ENCODE peak calls at places on chromosomes 2 and 18, in seven cellular contexts. X is right lobe of liver; S is RPMI7951; B is activated CD4-positive, alpha-beta T cell treated with anti-CD3 and anti-CD28 coated beads, Interleukin-2, amount 50 U/mL, for 4 hours; M is ecto neural progenitor cell; U is HTR-8/SVneo; L is activated CD8-positive, alpha-beta T cell treated with anti-CD3 and anti-CD28 coated beads for 36 hours. G is an unnamed sample.

GRCh38 chr18:45896991-45897390 is 70.1 kb downstream of the EPG5 start:
- DNase-seq in X (peak; percentile 74), S (no peak), B (no peak), M (no peak), U (no peak), L (no peak), G (no peak)

GRCh38 chr2:10790228-10790973 is 22.2 kb downstream of the PDIA6 start:
- DNase-seq in X (no peak), S (no peak), B (peak; percentile 13), M (no peak), U (no peak), L (peak; percentile 43), G (no peak)

GRCh38 chr2:54613794-54614257 is 109.6 kb upstream of the EML6 start:
- DNase-seq in X (no peak), S (peak; percentile 72), B (no peak), M (no peak), U (no peak), L (no peak), G (no peak)

GRCh38 chr2:217387776-217388381 is 528.0 kb upstream of the TNP1 start:
- DNase-seq in X (no peak), S (peak; percentile 21), B (no peak), M (no peak), U (no peak), L (no peak), G (no peak)

GRCh38 chr2:188963738-188964137 is 10.4 kb upstream of the COL3A1 start:
- DNase-seq in X (no peak), S (no peak), B (no peak), M (no peak), U (no peak), L (no peak), G (no peak)

GRCh38 chr18:68484241-68484640 is 230.7 kb downstream of the TMX3 start:
- DNase-seq in X (no peak), S (peak; percentile 15), B (no peak), M (no peak), U (no peak), L (no peak), G (no peak)

GRCh38 chr18:6022089-6022444 is 126.7 kb upstream of the TMEM200C start:
- DNase-seq in X (no peak), S (no peak), B (no peak), M (no peak), U (no peak), L (no peak), G (no peak)

GRCh38 chr2:223993634-223994232 is 36.5 kb downstream of the MRPL44 start:
- DNase-seq in X (peak; percentile 53), S (peak; percentile 71), B (peak; percentile 53), M (peak; percentile 61), U (peak; percentile 81), L (peak; percentile 83), G (peak; percentile 69)

GRCh38 chr2:85222792-85223191 is 89.6 kb downstream of the TCF7L1 start:
- DNase-seq in X (no peak), S (no peak), B (no peak), M (no peak), U (no peak), L (no peak), G (no peak)

GRCh38 chr2:72685666-72686065 is 140.2 kb downstream of the EXOC6B start:
- DNase-seq in X (no peak), S (no peak), B (no peak), M (no peak), U (no peak), L (no peak), G (no peak)

GRCh38 chr18:23662309-23663263 is at the start of gene ANKRD29:
- DNase-seq in X (no peak), S (peak; percentile 45), B (peak; percentile 39), M (peak; percentile 70), U (peak; percentile 36), L (peak; percentile 61), G (peak; percentile 13)

GRCh38 chr18:37661478-37661877 is 95.9 kb upstream of the CELF4 start:
- DNase-seq in X (no peak), S (no peak), B (no peak), M (peak; percentile 13), U (no peak), L (no peak), G (no peak)

GRCh38 chr2:19574788-19575260 is 216.4 kb upstream of the OSR1 start:
- DNase-seq in X (no peak), S (peak; percentile 91), B (no peak), M (no peak), U (peak; percentile 19), L (no peak), G (no peak)

GRCh38 chr18:46196627-46197243 is 92.5 kb downstream of the HAUS1 start:
- DNase-seq in X (no peak), S (no peak), B (no peak), M (no peak), U (no peak), L (no peak), G (no peak)

GRCh38 chr2:160484859-160485520 is 8.6 kb downstream of the RBMS1 start:
- DNase-seq in X (no peak), S (no peak), B (peak; percentile 21), M (no peak), U (no peak), L (peak; percentile 72), G (no peak)

GRCh38 chr2:81481242-81481993 is 1176.9 kb upstream of the LRRTM1 start:
- DNase-seq in X (no peak), S (peak; percentile 94), B (no peak), M (no peak), U (no peak), L (no peak), G (no peak)

GRCh38 chr2:202883987-202884675 is 12.6 kb upstream of the ICA1L start:
- DNase-seq in X (no peak), S (peak; percentile 17), B (no peak), M (no peak), U (no peak), L (no peak), G (no peak)

GRCh38 chr2:101200714-101201113 is 49.5 kb upstream of the TBC1D8 start:
- DNase-seq in X (no peak), S (peak; percentile 39), B (no peak), M (no peak), U (no peak), L (no peak), G (no peak)

GRCh38 chr2:233811087-233811486 is 33.0 kb downstream of the MROH2A start:
- DNase-seq in X (peak; percentile 24), S (no peak), B (no peak), M (peak; percentile 33), U (no peak), L (no peak), G (no peak)

GRCh38 chr18:37396981-37397720 is 168.4 kb downstream of the CELF4 start:
- DNase-seq in X (no peak), S (peak; percentile 56), B (no peak), M (no peak), U (no peak), L (no peak), G (no peak)

GRCh38 chr18:48928787-48929186 is 22.0 kb downstream of the SMAD7 start:
- DNase-seq in X (no peak), S (peak; percentile 86), B (peak; percentile 70), M (no peak), U (no peak), L (peak; percentile 90), G (no peak)

GRCh38 chr2:134718095-134718955 is 475 bp downstream of the TMEM163 start:
- DNase-seq in X (no peak), S (no peak), B (no peak), M (peak; percentile 71), U (no peak), L (no peak), G (no peak)

GRCh38 chr2:122138561-122138960 is 383.1 kb downstream of the TSN start:
- DNase-seq in X (no peak), S (no peak), B (no peak), M (no peak), U (no peak), L (no peak), G (no peak)

G was measured in erythroblast.